ENCODE peak calls at places on chromosomes 16 and 17, in four cellular contexts. One of them, this sample, is unnamed.

GRCh38 chr17:29996458-29996857 is 55.0 kb downstream of the EFCAB5 start:
- DNase-seq in activated naive CD4-positive, alpha-beta T cell: no peak
- DNase-seq in activated CD8-positive, alpha-beta memory T cell treated with anti-CD3 and anti-CD28 coated beads for 1 hour: no peak
- DNase-seq in retina: no peak
- DNase-seq in this sample: no peak

GRCh38 chr17:54744750-54745149 is 155.9 kb upstream of the TOM1L1 start:
- DNase-seq in activated naive CD4-positive, alpha-beta T cell: no peak
- DNase-seq in activated CD8-positive, alpha-beta memory T cell treated with anti-CD3 and anti-CD28 coated beads for 1 hour: no peak
- DNase-seq in retina: no peak
- DNase-seq in this sample: no peak

GRCh38 chr16:10390330-10390729 is 4.5 kb downstream of the ATF7IP2 start:
- DNase-seq in activated naive CD4-positive, alpha-beta T cell: no peak
- DNase-seq in activated CD8-positive, alpha-beta memory T cell treated with anti-CD3 and anti-CD28 coated beads for 1 hour: no peak
- DNase-seq in retina: no peak
- DNase-seq in this sample: no peak

GRCh38 chr16:48609453-48610023 is 442 bp downstream of the N4BP1 start:
- DNase-seq in activated naive CD4-positive, alpha-beta T cell: peak
- DNase-seq in activated CD8-positive, alpha-beta memory T cell treated with anti-CD3 and anti-CD28 coated beads for 1 hour: no peak
- DNase-seq in retina: peak
- DNase-seq in this sample: no peak

GRCh38 chr17:40909351-40909750 is 24.3 kb upstream of the KRT20 start:
- DNase-seq in activated naive CD4-positive, alpha-beta T cell: no peak
- DNase-seq in activated CD8-positive, alpha-beta memory T cell treated with anti-CD3 and anti-CD28 coated beads for 1 hour: peak
- DNase-seq in retina: peak
- DNase-seq in this sample: peak

GRCh38 chr16:24834459-24835335 is 11.1 kb upstream of the SLC5A11 start:
- DNase-seq in activated naive CD4-positive, alpha-beta T cell: no peak
- DNase-seq in activated CD8-positive, alpha-beta memory T cell treated with anti-CD3 and anti-CD28 coated beads for 1 hour: no peak
- DNase-seq in retina: no peak
- DNase-seq in this sample: peak

GRCh38 chr16:48117217-48118105 is 38.3 kb downstream of the ABCC12 start:
- DNase-seq in activated naive CD4-positive, alpha-beta T cell: peak
- DNase-seq in activated CD8-positive, alpha-beta memory T cell treated with anti-CD3 and anti-CD28 coated beads for 1 hour: peak
- DNase-seq in retina: peak
- DNase-seq in this sample: no peak

GRCh38 chr16:19861811-19862327 is 22.8 kb downstream of the GPRC5B start:
- DNase-seq in activated naive CD4-positive, alpha-beta T cell: no peak
- DNase-seq in activated CD8-positive, alpha-beta memory T cell treated with anti-CD3 and anti-CD28 coated beads for 1 hour: no peak
- DNase-seq in retina: peak
- DNase-seq in this sample: no peak

GRCh38 chr17:48215583-48216139 is 108.1 kb downstream of the SNX11 start:
- DNase-seq in activated naive CD4-positive, alpha-beta T cell: no peak
- DNase-seq in activated CD8-positive, alpha-beta memory T cell treated with anti-CD3 and anti-CD28 coated beads for 1 hour: no peak
- DNase-seq in retina: peak
- DNase-seq in this sample: no peak

GRCh38 chr16:88999457-89000206 is 22.6 kb upstream of the CBFA2T3 start:
- DNase-seq in activated naive CD4-positive, alpha-beta T cell: no peak
- DNase-seq in activated CD8-positive, alpha-beta memory T cell treated with anti-CD3 and anti-CD28 coated beads for 1 hour: no peak
- DNase-seq in retina: no peak
- DNase-seq in this sample: no peak

This sample was measured in SK-N-MC.